ENCODE peak calls at places on chromosomes 7 and 10, in six cellular contexts. S, K, U, A, L and M are unnamed samples.

GRCh38 chr10:68561804-68562649 is 1.9 kb downstream of the TET1 start:
- DNase-seq in S (no peak), K (no peak), U (peak; percentile 57), A (no peak), L (no peak), M (no peak)

GRCh38 chr10:74743401-74743800 is 83.0 kb upstream of the KAT6B start:
- DNase-seq in S (no peak), K (no peak), U (no peak), A (no peak), L (no peak), M (no peak)

GRCh38 chr10:102424916-102425315 is 4.3 kb downstream of the FBXL15 start:
- DNase-seq in S (no peak), K (no peak), U (no peak), A (no peak), L (no peak), M (no peak)

GRCh38 chr10:83373659-83374058 is 765.6 kb upstream of the GHITM start:
- DNase-seq in S (peak; percentile 42), K (no peak), U (peak; percentile 52), A (peak; percentile 17), L (no peak), M (no peak)

GRCh38 chr10:93463723-93464511 is 18.2 kb downstream of the MYOF start:
- DNase-seq in S (no peak), K (no peak), U (no peak), A (peak; percentile 86), L (no peak), M (peak; percentile 80)

GRCh38 chr10:77350134-77350533 is 287.5 kb downstream of the KCNMA1 start:
- DNase-seq in S (peak; percentile 16), K (no peak), U (no peak), A (no peak), L (no peak), M (no peak)

GRCh38 chr7:128795129-128795528 is 3.4 kb downstream of the CCDC136 start:
- DNase-seq in S (no peak), K (no peak), U (no peak), A (no peak), L (no peak), M (no peak)

GRCh38 chr7:43758029-43758860 is at the start of gene BLVRA:
- DNase-seq in S (peak; percentile 35), K (peak; percentile 71), U (peak; percentile 81), A (peak; percentile 24), L (no peak), M (peak; percentile 45)

GRCh38 chr10:34759837-34760215 is 55.3 kb downstream of the PARD3 start:
- DNase-seq in S (no peak), K (no peak), U (no peak), A (no peak), L (no peak), M (no peak)

GRCh38 chr10:94680544-94680943 is 3.0 kb upstream of the CYP2C18 start:
- DNase-seq in S (no peak), K (no peak), U (no peak), A (no peak), L (no peak), M (no peak)

GRCh38 chr10:3702569-3702968 is 82.4 kb downstream of the KLF6 start:
- DNase-seq in S (no peak), K (no peak), U (no peak), A (no peak), L (no peak), M (no peak)

GRCh38 chr7:92763636-92764423 is 72.5 kb downstream of the CDK6 start:
- DNase-seq in S (peak; percentile 93), K (peak; percentile 53), U (peak; percentile 54), A (peak; percentile 61), L (no peak), M (peak; percentile 64)

GRCh38 chr10:26391701-26392695 is 46.1 kb upstream of the APBB1IP start:
- DNase-seq in S (no peak), K (no peak), U (no peak), A (no peak), L (no peak), M (no peak)

GRCh38 chr7:155181768-155182167 is 111.6 kb downstream of the HTR5A start:
- DNase-seq in S (no peak), K (no peak), U (no peak), A (no peak), L (no peak), M (no peak)